ENCODE peak calls at places on chromosome 5, in five cellular contexts. B is NCI-H1105; X is dermis microvascular lymphatic vessel endothelial cell; D is activated effector memory CD4-positive, alpha-beta T cell treated with Interleukin-2 at 50 U/mL for 16 hours; Y is foreskin keratinocyte. I is an unnamed sample.

GRCh38 chr5:73301208-73302088 is 128.5 kb downstream of the TMEM174 start:
- DNase-seq in B (no peak), X (no peak), D (no peak), Y (no peak), I (no peak)

GRCh38 chr5:159392881-159393280 is 62.6 kb upstream of the IL12B start:
- DNase-seq in B (no peak), X (no peak), D (no peak), Y (peak), I (no peak)

GRCh38 chr5:142426129-142426641 is 101.4 kb upstream of the SPRY4 start:
- DNase-seq in B (no peak), X (peak), D (peak), Y (no peak), I (peak)

GRCh38 chr5:74483001-74483400 is 157.5 kb downstream of the ENC1 start:
- DNase-seq in B (no peak), X (no peak), D (no peak), Y (no peak), I (no peak)

GRCh38 chr5:170596482-170596881 is 92.7 kb downstream of the KCNIP1 start:
- DNase-seq in B (no peak), X (no peak), D (no peak), Y (no peak), I (no peak)

GRCh38 chr5:55226027-55226933 is 835 bp downstream of the MCIDAS start:
- DNase-seq in B (peak), X (peak), D (no peak), Y (no peak), I (no peak)

GRCh38 chr5:78824826-78825225 is 160.3 kb downstream of the ARSB start:
- DNase-seq in B (no peak), X (no peak), D (no peak), Y (no peak), I (no peak)

GRCh38 chr5:141898448-141899094 is 20.4 kb upstream of the PCDH1 start:
- DNase-seq in B (no peak), X (no peak), D (no peak), Y (no peak), I (no peak)

GRCh38 chr5:93076096-93076495 is 504.9 kb downstream of the NR2F1-AS1 start:
- DNase-seq in B (no peak), X (no peak), D (no peak), Y (no peak), I (no peak)

GRCh38 chr5:50711280-50711679 is 44.8 kb downstream of the PARP8 start:
- DNase-seq in B (no peak), X (no peak), D (peak), Y (no peak), I (peak)

GRCh38 chr5:84303315-84303714 is 81.4 kb downstream of the EDIL3 start:
- DNase-seq in B (no peak), X (peak), D (no peak), Y (no peak), I (no peak)

GRCh38 chr5:89338935-89339334 is 456.0 kb upstream of the MEF2C start:
- DNase-seq in B (no peak), X (no peak), D (no peak), Y (peak), I (no peak)

GRCh38 chr5:125137535-125137934 is 391.1 kb upstream of the ZNF608 start:
- DNase-seq in B (no peak), X (no peak), D (no peak), Y (no peak), I (no peak)

GRCh38 chr5:69454460-69455249 is 37.9 kb upstream of the OCLN start:
- DNase-seq in B (no peak), X (no peak), D (no peak), Y (no peak), I (no peak)

GRCh38 chr5:124895236-124895635 is 148.8 kb upstream of the ZNF608 start:
- DNase-seq in B (no peak), X (no peak), D (no peak), Y (no peak), I (no peak)

GRCh38 chr5:115559524-115559923 is 14.9 kb upstream of the FEM1C start:
- DNase-seq in B (no peak), X (no peak), D (no peak), Y (no peak), I (no peak)

GRCh38 chr5:17436345-17436744 is 61.7 kb upstream of the TAF11L2 start:
- DNase-seq in B (no peak), X (no peak), D (no peak), Y (no peak), I (no peak)

GRCh38 chr5:154351141-154351540 is 94.7 kb upstream of the SAP30L start:
- DNase-seq in B (no peak), X (no peak), D (no peak), Y (no peak), I (no peak)

GRCh38 chr5:13357937-13358336 is 586.6 kb downstream of the DNAH5 start:
- DNase-seq in B (no peak), X (no peak), D (no peak), Y (no peak), I (no peak)

GRCh38 chr5:167594750-167595149 is 696.7 kb upstream of the WWC1 start:
- DNase-seq in B (no peak), X (no peak), D (no peak), Y (no peak), I (no peak)

GRCh38 chr5:68272289-68272688 is 56.7 kb downstream of the PIK3R1 start:
- DNase-seq in B (no peak), X (peak), D (no peak), Y (no peak), I (no peak)

GRCh38 chr5:136014049-136014516 is 14.7 kb upstream of the TGFBI start:
- DNase-seq in B (no peak), X (no peak), D (no peak), Y (no peak), I (no peak)

I was measured in T-helper 9 cell.